ENCODE peak calls at places on chromosomes 13 and 19, in eight cellular contexts. I, V, T, O, W, Z, E and M are unnamed samples.
A peak's percentile ranks its signal among the peaks of the same experiment; 100 is the strongest.

GRCh38 chr13:98103942-98104880 is 38.7 kb upstream of the FARP1 start:
- DNase-seq in I (no peak), V (peak; percentile 20), T (no peak), O (no peak), W (no peak), Z (no peak), E (no peak), M (no peak)

GRCh38 chr19:51034704-51035103 is at the start of gene KLK12:
- DNase-seq in I (no peak), V (no peak), T (no peak), O (no peak), W (no peak), Z (no peak), E (no peak), M (no peak)

GRCh38 chr13:39397866-39398265 is 205.1 kb downstream of the LHFPL6 start:
- DNase-seq in I (no peak), V (no peak), T (no peak), O (no peak), W (no peak), Z (no peak), E (no peak), M (no peak)

GRCh38 chr13:95643471-95643813 is 1.1 kb downstream of the DZIP1 start:
- DNase-seq in I (no peak), V (peak; percentile 53), T (no peak), O (no peak), W (no peak), Z (peak; percentile 46), E (no peak), M (peak; percentile 16)

GRCh38 chr19:19119325-19120237 is 18.7 kb downstream of the TMEM161A start:
- DNase-seq in I (no peak), V (no peak), T (no peak), O (no peak), W (no peak), Z (no peak), E (no peak), M (no peak)

GRCh38 chr19:6768236-6768785 is 1.1 kb upstream of the SH2D3A start:
- DNase-seq in I (no peak), V (no peak), T (no peak), O (no peak), W (no peak), Z (no peak), E (no peak), M (no peak)

GRCh38 chr13:91785435-91786137 is 387.2 kb downstream of the GPC5 start:
- DNase-seq in I (no peak), V (no peak), T (no peak), O (no peak), W (no peak), Z (no peak), E (no peak), M (no peak)

GRCh38 chr13:113179374-113180230 is 21.2 kb downstream of the PROZ start:
- DNase-seq in I (no peak), V (peak; percentile 33), T (no peak), O (peak; percentile 78), W (peak; percentile 29), Z (peak; percentile 54), E (no peak), M (no peak)

GRCh38 chr19:15498910-15499309 is 9.4 kb upstream of the CYP4F22 start:
- DNase-seq in I (no peak), V (no peak), T (no peak), O (no peak), W (no peak), Z (no peak), E (no peak), M (no peak)

GRCh38 chr19:34964598-34964997 is 569 bp upstream of the ZNF792 start:
- DNase-seq in I (no peak), V (no peak), T (no peak), O (no peak), W (no peak), Z (no peak), E (no peak), M (no peak)

GRCh38 chr19:43315851-43316250 is 37.6 kb upstream of the CD177 start:
- DNase-seq in I (no peak), V (no peak), T (no peak), O (no peak), W (no peak), Z (no peak), E (no peak), M (no peak)

GRCh38 chr19:2631213-2631821 is 71.2 kb downstream of the GNG7 start:
- DNase-seq in I (no peak), V (no peak), T (no peak), O (no peak), W (no peak), Z (no peak), E (no peak), M (no peak)

GRCh38 chr19:40589723-40590429 is 11.3 kb upstream of the LTBP4 start:
- DNase-seq in I (no peak), V (no peak), T (no peak), O (no peak), W (no peak), Z (no peak), E (no peak), M (no peak)

GRCh38 chr13:112064222-112064621 is 2.7 kb upstream of the SOX1 start:
- DNase-seq in I (no peak), V (no peak), T (no peak), O (no peak), W (no peak), Z (no peak), E (no peak), M (no peak)

GRCh38 chr19:53849237-53849676 is 18.4 kb upstream of the MYADM start:
- DNase-seq in I (no peak), V (peak; percentile 77), T (no peak), O (no peak), W (no peak), Z (peak; percentile 72), E (no peak), M (no peak)

GRCh38 chr13:52006491-52007245 is 4.6 kb downstream of the ATP7B start:
- DNase-seq in I (no peak), V (no peak), T (no peak), O (no peak), W (no peak), Z (no peak), E (no peak), M (no peak)

GRCh38 chr13:67147257-67148218 is 82.6 kb downstream of the PCDH9 start:
- DNase-seq in I (no peak), V (peak; percentile 74), T (no peak), O (no peak), W (no peak), Z (peak; percentile 80), E (no peak), M (no peak)

GRCh38 chr19:54208784-54209057 is 8.1 kb downstream of the RPS9 start:
- DNase-seq in I (no peak), V (peak; percentile 57), T (no peak), O (no peak), W (no peak), Z (no peak), E (no peak), M (no peak)

GRCh38 chr19:540867-541637 is 2.8 kb upstream of the GZMM start:
- DNase-seq in I (no peak), V (no peak), T (no peak), O (no peak), W (no peak), Z (no peak), E (no peak), M (no peak)

GRCh38 chr19:1295169-1296012 is 9.7 kb downstream of the EFNA2 start:
- DNase-seq in I (no peak), V (no peak), T (peak; percentile 65), O (no peak), W (peak; percentile 43), Z (no peak), E (no peak), M (peak; percentile 82)

GRCh38 chr19:5967994-5968430 is 9.9 kb downstream of the RANBP3 start:
- DNase-seq in I (peak; percentile 62), V (peak; percentile 82), T (peak; percentile 76), O (peak; percentile 85), W (peak; percentile 68), Z (peak; percentile 66), E (no peak), M (peak; percentile 74)

GRCh38 chr19:44984005-44984404 is 17.3 kb upstream of the RELB start:
- DNase-seq in I (no peak), V (no peak), T (no peak), O (no peak), W (no peak), Z (no peak), E (no peak), M (no peak)

GRCh38 chr13:67518785-67519184 is 288.6 kb upstream of the PCDH9 start:
- DNase-seq in I (no peak), V (no peak), T (no peak), O (no peak), W (no peak), Z (no peak), E (no peak), M (no peak)

GRCh38 chr13:29849071-29849541 is 1.3 kb downstream of the UBL3 start:
- DNase-seq in I (peak; percentile 36), V (peak; percentile 44), T (no peak), O (no peak), W (peak; percentile 32), Z (peak; percentile 32), E (peak; percentile 2), M (no peak)

GRCh38 chr13:100478107-100478809 is 110.3 kb downstream of the GGACT start:
- DNase-seq in I (no peak), V (no peak), T (no peak), O (no peak), W (no peak), Z (no peak), E (no peak), M (no peak)

GRCh38 chr13:90445179-90445578 is 902.3 kb upstream of the MIR17HG start:
- DNase-seq in I (no peak), V (peak; percentile 97), T (no peak), O (no peak), W (no peak), Z (peak; percentile 97), E (no peak), M (no peak)